ENCODE peak calls at places on chromosome 7, in five cellular contexts. O is heart left ventricle; V is CD8-positive, alpha-beta T cell; S is psoas muscle; C is HCT116. K is an unnamed sample.

GRCh38 chr7:40133561-40134427 is 628 bp downstream of the MPLKIP start:
- DNase-seq in V (no peak), O (no peak), S (no peak), C (no peak), K (peak; percentile 79)

GRCh38 chr7:16034353-16034752 is 347.9 kb upstream of the MEOX2 start:
- DNase-seq in C (no peak), V (no peak), O (no peak), S (no peak), K (no peak)

GRCh38 chr7:119694506-119694905 is 578.5 kb upstream of the KCND2 start:
- DNase-seq in S (no peak), C (no peak), O (no peak), V (no peak), K (no peak)

GRCh38 chr7:121395494-121395960 is 581 bp downstream of the FAM3C start:
- DNase-seq in V (peak; percentile 27), S (no peak), O (no peak), C (no peak), K (no peak)

GRCh38 chr7:34133356-34133982 is 228.1 kb downstream of the BMPER start:
- DNase-seq in S (no peak), V (no peak), O (no peak), C (no peak), K (no peak)

GRCh38 chr7:139813141-139813540 is 15.9 kb upstream of the TBXAS1 start:
- DNase-seq in O (no peak), S (no peak), C (no peak), V (no peak), K (no peak)

GRCh38 chr7:103843689-103844480 is 145.6 kb downstream of the RELN start:
- DNase-seq in S (no peak), V (no peak), O (no peak), C (no peak), K (no peak)

GRCh38 chr7:23529262-23529859 is 2.4 kb downstream of the TRA2A start:
- DNase-seq in V (no peak), C (no peak), O (no peak), S (no peak), K (no peak)

GRCh38 chr7:45658716-45659495 is 84.7 kb downstream of the ADCY1 start:
- DNase-seq in C (no peak), V (no peak), S (no peak), O (peak; percentile 14), K (no peak)

GRCh38 chr7:69395072-69395714 is 203.1 kb upstream of the AUTS2 start:
- DNase-seq in O (no peak), V (no peak), C (no peak), S (no peak), K (no peak)

GRCh38 chr7:137790828-137791227 is 55.9 kb downstream of the DGKI start:
- DNase-seq in S (no peak), O (no peak), C (no peak), V (no peak), K (no peak)

GRCh38 chr7:115332691-115333090 is 410.8 kb downstream of the MDFIC start:
- DNase-seq in O (no peak), C (no peak), V (no peak), S (no peak), K (no peak)

GRCh38 chr7:7498881-7499280 is 36.8 kb downstream of the COL28A1 start:
- DNase-seq in C (no peak), S (no peak), O (no peak), V (no peak), K (no peak)

GRCh38 chr7:24125765-24126164 is 158.2 kb upstream of the NPY start:
- DNase-seq in O (no peak), S (no peak), V (no peak), C (no peak), K (no peak)

GRCh38 chr7:9181356-9181755 is 747.9 kb downstream of the NXPH1 start:
- DNase-seq in S (no peak), O (no peak), V (no peak), C (no peak), K (no peak)

GRCh38 chr7:78563186-78563585 is 764.6 kb downstream of the PHTF2 start:
- DNase-seq in O (no peak), S (no peak), V (no peak), C (no peak), K (no peak)

GRCh38 chr7:106858618-106859532 is 6.2 kb upstream of the PIK3CG start:
- DNase-seq in O (peak; percentile 75), S (peak; percentile 61), C (no peak), V (no peak), K (no peak)

GRCh38 chr7:103388469-103389140 is 41.2 kb downstream of the PSMC2 start:
- DNase-seq in S (no peak), O (no peak), V (no peak), C (no peak), K (no peak)

DNA sequence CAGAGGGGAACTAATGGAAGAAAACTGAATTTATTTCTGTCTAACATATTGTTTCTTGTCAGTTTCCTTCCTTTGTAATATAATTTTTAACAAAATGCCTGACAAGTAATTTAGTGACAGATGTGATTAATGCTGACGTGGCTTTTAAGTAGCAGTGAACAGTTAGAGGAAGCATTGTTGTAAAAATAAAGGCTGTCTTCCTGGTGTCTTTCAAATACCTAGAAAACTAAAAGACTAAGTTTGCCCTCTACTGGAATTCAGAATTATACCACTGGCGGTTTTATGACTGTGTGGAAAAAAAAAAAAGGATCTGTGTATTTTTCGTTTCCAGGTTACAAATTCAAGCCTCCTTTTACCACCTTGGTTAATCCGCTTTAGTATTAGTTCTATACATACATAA is 217.1 kb upstream of the DPP6 start:
- DNase-seq in S (no peak), V (no peak), O (no peak), C (no peak), K (no peak)
- TF ChIP-seq CTCF in S (no peak), V (no peak), O (no peak), C (no peak), K (no peak)

GRCh38 chr7:66016131-66016461 is 34.1 kb upstream of the GUSB start:
- DNase-seq in C (no peak), S (no peak), V (no peak), O (no peak), K (no peak)

GRCh38 chr7:66015440-66016130 is 33.6 kb upstream of the GUSB start:
- DNase-seq in C (no peak), V (no peak), S (no peak), O (no peak), K (no peak)

DNA sequence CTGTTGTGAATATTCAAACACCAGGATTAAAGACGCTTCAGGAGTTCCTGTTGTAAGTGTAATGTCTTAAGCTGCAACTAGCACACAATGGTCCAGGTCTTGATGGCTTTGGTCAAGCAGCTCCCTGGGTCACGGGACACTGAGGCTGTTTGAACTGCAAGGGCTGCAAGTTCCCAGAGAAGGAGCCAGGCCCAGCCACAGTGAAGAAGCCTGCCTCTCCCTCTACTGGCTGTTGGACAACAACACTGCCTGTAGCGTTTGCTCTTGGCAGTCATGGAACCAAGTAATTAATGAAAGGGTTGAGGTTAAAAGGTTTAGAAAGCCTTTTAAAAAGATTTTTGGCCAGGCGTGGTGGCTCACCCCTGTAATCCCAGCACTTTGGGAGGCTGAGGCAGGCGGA is 31.9 kb upstream of the GUSB start:
- DNase-seq in V (no peak), O (no peak), S (no peak), C (peak; percentile 26), K (no peak)
- TF ChIP-seq CTCF in V (no peak), O (peak; percentile 57), S (no peak), C (peak; percentile 41), K (no peak)

GRCh38 chr7:74542558-74543117 is 88.9 kb downstream of the GTF2IRD1 start:
- DNase-seq in S (peak; percentile 71), C (no peak), O (peak; percentile 65), V (no peak), K (no peak)

DNA sequence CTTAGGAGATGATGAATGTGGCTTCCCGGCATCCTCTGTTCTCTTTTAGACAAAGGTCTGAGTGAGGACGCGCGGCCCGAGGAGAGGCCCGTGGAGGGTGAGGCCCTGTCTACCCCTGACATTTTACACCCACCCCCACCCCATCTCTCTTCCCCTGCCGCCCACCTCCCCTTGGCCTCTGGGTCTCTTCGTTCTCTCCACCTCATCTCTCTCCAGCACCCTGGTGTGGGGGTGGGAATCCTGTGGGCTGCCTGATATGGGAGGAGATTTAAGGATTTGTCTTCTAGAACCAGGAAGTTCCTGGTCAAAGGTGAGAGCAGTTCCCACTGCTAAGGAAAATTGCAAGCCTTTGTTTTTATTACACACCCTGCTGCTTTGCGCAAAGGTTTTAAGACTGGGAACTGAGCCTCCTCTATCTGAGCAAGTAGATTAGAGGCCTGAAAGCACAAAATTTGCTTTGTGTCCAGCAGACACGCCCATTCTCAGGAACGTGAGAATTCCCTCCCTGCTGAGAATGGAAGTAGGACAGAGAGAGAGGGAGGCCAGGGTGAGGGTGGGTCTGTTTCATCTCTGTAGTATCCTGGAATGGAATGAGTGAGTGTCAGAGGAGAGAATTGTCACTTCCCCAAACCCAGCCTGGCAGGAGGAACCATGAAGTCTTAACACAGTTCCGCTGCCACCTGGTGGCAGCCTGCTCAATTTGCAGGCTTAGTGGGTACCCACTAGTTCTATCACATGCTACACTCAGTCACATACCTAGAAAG is 91.2 kb downstream of the GTF2IRD1 start:
- DNase-seq in O (no peak), S (no peak), C (peak; percentile 34), V (no peak), K (no peak)
- TF ChIP-seq CTCF in O (peak; percentile 29), S (peak; percentile 27), C (peak; percentile 75), V (no peak), K (no peak)

DNA sequence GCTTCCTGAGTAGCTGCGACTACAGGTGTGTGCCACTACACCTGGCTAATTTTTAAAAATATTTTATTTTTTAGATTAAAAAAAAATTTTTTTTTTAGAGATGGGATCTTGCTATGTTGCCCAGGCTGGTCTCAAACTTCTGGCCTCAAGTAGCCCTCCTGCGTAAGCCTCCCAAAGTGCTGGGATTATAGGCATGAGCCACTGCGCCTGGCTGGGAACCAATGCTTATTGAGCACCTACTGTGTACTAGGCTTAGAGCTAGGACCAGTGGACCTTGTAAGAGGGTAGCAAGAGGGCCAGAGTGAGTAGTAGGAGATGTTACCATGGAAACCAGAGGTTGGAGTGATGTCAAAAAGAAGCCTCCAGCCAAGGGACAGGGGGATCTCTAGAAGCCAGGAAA is 31.2 kb downstream of the COL26A1 start:
- DNase-seq in C (no peak), S (no peak), V (no peak), O (no peak), K (no peak)
- TF ChIP-seq CTCF in C (no peak), S (no peak), V (no peak), O (no peak), K (no peak)

GRCh38 chr7:53983505-53983904 is 558.7 kb upstream of the VSTM2A start:
- DNase-seq in V (no peak), C (no peak), O (no peak), S (no peak), K (no peak)

GRCh38 chr7:53984776-53985175 is 557.4 kb upstream of the VSTM2A start:
- DNase-seq in V (no peak), C (no peak), S (no peak), O (no peak), K (no peak)

GRCh38 chr7:53993205-53993604 is 549.0 kb upstream of the VSTM2A start:
- DNase-seq in S (no peak), C (no peak), O (no peak), V (no peak), K (no peak)

DNA sequence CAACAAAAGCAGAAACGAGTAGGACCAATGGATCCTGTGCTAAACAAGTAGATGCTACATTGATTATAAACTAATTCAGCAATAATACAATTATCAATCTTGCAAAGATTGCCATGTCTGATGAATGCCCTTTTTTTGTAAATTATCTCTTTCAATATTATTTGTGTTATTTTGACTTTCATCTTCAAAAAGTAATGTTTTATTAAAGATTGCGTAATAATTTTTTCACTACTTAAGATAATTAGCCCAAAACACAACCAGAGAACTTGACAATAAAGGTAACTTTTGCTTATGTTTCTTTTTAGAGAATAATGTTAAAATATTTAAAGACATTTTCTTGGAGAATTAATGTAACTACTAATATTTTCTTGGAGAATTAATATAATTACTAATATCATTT is 553.8 kb upstream of the VSTM2A start:
- DNase-seq in O (no peak), C (no peak), S (no peak), V (no peak), K (no peak)
- TF ChIP-seq CTCF in O (no peak), C (no peak), S (no peak), V (no peak), K (no peak)

GRCh38 chr7:151342811-151343210 is 1.2 kb downstream of the NUB1 start:
- DNase-seq in C (no peak), O (no peak), S (no peak), V (no peak), K (no peak)
- TF ChIP-seq CTCF in C (no peak), O (no peak), S (no peak), V (no peak), K (no peak)